ENCODE peak calls at places on chromosome 6, in five cellular contexts. Q, V, U, S and T are unnamed samples.

GRCh38 chr6:157878039-157878438 is 55.0 kb downstream of the SNX9 start:
- DNase-seq in U (no peak), Q (no peak), V (no peak), S (no peak), T (no peak)

GRCh38 chr6:62808575-62809293 is 402.5 kb upstream of the FKBP1C start:
- DNase-seq in V (no peak), Q (no peak), U (peak), S (no peak), T (no peak)

GRCh38 chr6:156183678-156184077 is 593.5 kb upstream of the ARID1B start:
- DNase-seq in U (no peak), Q (no peak), S (no peak), V (no peak), T (no peak)

GRCh38 chr6:130183271-130184222 is 39.2 kb downstream of the SAMD3 start:
- DNase-seq in Q (no peak), V (no peak), S (no peak), U (no peak), T (no peak)

GRCh38 chr6:17740559-17741220 is 34.0 kb upstream of the NUP153 start:
- DNase-seq in S (no peak), Q (no peak), V (no peak), U (no peak), T (no peak)

GRCh38 chr6:78243519-78243918 is 590.7 kb downstream of the MEI4 start:
- DNase-seq in Q (no peak), V (peak), U (no peak), S (peak), T (no peak)

GRCh38 chr6:2132416-2132815 is 113.0 kb downstream of the GMDS start:
- DNase-seq in Q (no peak), U (no peak), S (peak), V (no peak), T (no peak)

GRCh38 chr6:41939091-41939847 is 2.3 kb downstream of the CCND3 start:
- DNase-seq in S (peak), Q (no peak), U (peak), V (peak), T (peak)

GRCh38 chr6:96898241-96898851 is 655 bp upstream of the NDUFAF4 start:
- DNase-seq in U (no peak), V (no peak), S (peak), Q (no peak), T (peak)

GRCh38 chr6:73965408-73966145 is 269.6 kb downstream of the CD109 start:
- DNase-seq in V (no peak), S (no peak), U (no peak), Q (no peak), T (no peak)

GRCh38 chr6:130766239-130767144 is 60.7 kb upstream of the SMLR1 start:
- DNase-seq in U (no peak), V (no peak), Q (no peak), S (peak), T (no peak)

GRCh38 chr6:56914791-56915658 is 39.9 kb upstream of the BEND6 start:
- DNase-seq in V (no peak), U (no peak), Q (no peak), S (no peak), T (peak)

GRCh38 chr6:15148356-15149058 is 97.4 kb upstream of the JARID2 start:
- DNase-seq in U (no peak), V (peak), S (peak), Q (no peak), T (no peak)

GRCh38 chr6:162260024-162260423 is 467.5 kb downstream of the PRKN start:
- DNase-seq in U (no peak), V (no peak), S (no peak), Q (no peak), T (no peak)

GRCh38 chr6:160730911-160731310 is 28.9 kb downstream of the PLG start:
- DNase-seq in U (no peak), S (no peak), V (no peak), Q (no peak), T (no peak)

GRCh38 chr6:166112580-166112979 is 55.1 kb downstream of the TBXT start:
- DNase-seq in Q (no peak), V (no peak), S (peak), U (no peak), T (no peak)

GRCh38 chr6:53532061-53532797 is 12.7 kb downstream of the GCLC start:
- DNase-seq in U (no peak), V (no peak), S (no peak), Q (no peak), T (peak)

GRCh38 chr6:52144196-52145076 is 41.7 kb upstream of the IL17A start:
- DNase-seq in Q (no peak), V (no peak), S (no peak), U (no peak), T (no peak)

GRCh38 chr6:3357669-3358068 is 98.9 kb downstream of the PSMG4 start:
- DNase-seq in Q (no peak), S (no peak), U (no peak), V (no peak), T (no peak)

GRCh38 chr6:119676230-119676629 is 326.7 kb upstream of the MAN1A1 start:
- DNase-seq in S (no peak), V (no peak), U (no peak), Q (no peak), T (no peak)

GRCh38 chr6:35077006-35077712 is 64.0 kb downstream of the TCP11 start:
- DNase-seq in V (peak), U (no peak), Q (no peak), S (no peak), T (no peak)

GRCh38 chr6:37487891-37488290 is 11.8 kb downstream of the CCDC167 start:
- DNase-seq in Q (no peak), S (no peak), U (no peak), V (no peak), T (no peak)

GRCh38 chr6:53279301-53279700 is 69.4 kb downstream of the ELOVL5 start:
- DNase-seq in U (no peak), S (no peak), V (no peak), Q (no peak), T (no peak)

GRCh38 chr6:163352011-163352685 is 62.4 kb upstream of the QKI start:
- DNase-seq in S (no peak), Q (no peak), U (no peak), V (no peak), T (no peak)

GRCh38 chr6:76708641-76709331 is 636.3 kb upstream of the IMPG1 start:
- DNase-seq in S (no peak), U (no peak), V (no peak), Q (no peak), T (no peak)

GRCh38 chr6:139515511-139515910 is 141.1 kb upstream of the CITED2 start:
- DNase-seq in S (peak), V (no peak), U (no peak), Q (no peak), T (no peak)

GRCh38 chr6:116254297-116254724 is 436 bp upstream of the TSPYL4 start:
- DNase-seq in V (no peak), Q (no peak), S (no peak), U (no peak), T (no peak)

GRCh38 chr6:116253505-116254296 is at the start of gene TSPYL4:
- DNase-seq in S (peak), U (peak), Q (peak), V (peak), T (peak)

GRCh38 chr6:116256694-116257093 is 2.8 kb upstream of the TSPYL4 start:
- DNase-seq in S (no peak), V (no peak), Q (no peak), U (no peak), T (no peak)

GRCh38 chr6:116253188-116253504 is 729 bp downstream of the TSPYL4 start:
- DNase-seq in U (no peak), V (no peak), S (no peak), Q (no peak), T (no peak)

DNA sequence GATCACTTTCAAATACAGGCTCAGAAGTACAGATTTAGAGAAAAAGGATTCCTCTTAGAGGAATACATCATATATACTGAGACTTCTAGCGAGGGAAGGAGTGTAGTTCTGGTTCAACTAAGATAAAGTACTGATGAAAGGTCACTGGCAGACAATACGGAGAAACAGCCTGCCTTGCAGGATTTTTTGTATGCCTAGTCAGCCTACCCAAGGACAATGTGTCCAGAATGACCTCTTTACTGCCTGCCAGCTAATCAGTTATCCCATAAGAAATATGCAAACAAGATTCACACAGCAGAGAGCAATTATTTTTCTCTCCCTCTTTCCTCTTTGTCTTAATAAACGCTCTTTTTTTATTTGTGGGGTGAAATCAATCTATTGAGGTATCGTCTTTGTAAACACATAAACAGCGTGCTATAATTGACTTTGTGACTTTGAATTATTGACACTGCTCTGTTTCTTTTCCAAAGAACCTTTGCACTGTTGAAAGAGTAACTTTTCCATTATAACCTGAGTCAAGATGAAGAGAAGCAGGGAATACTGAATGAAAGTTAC is 1.4 kb upstream of the TSPYL4 start:
- DNase-seq in Q (no peak), U (no peak), S (no peak), V (no peak), T (peak)
- TF ChIP-seq POLR2A in Q (no peak), U (no peak), S (no peak), V (no peak), T (no peak)

GRCh38 chr6:26022166-26022510 is 59.5 kb downstream of the TRIM38 start:
- DNase-seq in V (no peak), S (peak), Q (peak), U (peak), T (peak)
- TF ChIP-seq POLR2A in V (no peak), S (no peak), Q (no peak), U (no peak), T (no peak)

GRCh38 chr6:89145962-89146747 is at the start of gene PM20D2:
- DNase-seq in Q (no peak), V (peak), S (peak), U (peak), T (peak)
- TF ChIP-seq POLR2A in Q (peak), V (no peak), S (no peak), U (peak), T (no peak)

GRCh38 chr6:32178547-32179440 is 589 bp downstream of the RNF5 start:
- DNase-seq in S (no peak), V (no peak), U (no peak), Q (no peak), T (no peak)
- TF ChIP-seq POLR2A in S (peak), V (no peak), U (no peak), Q (peak), T (no peak)

DNA sequence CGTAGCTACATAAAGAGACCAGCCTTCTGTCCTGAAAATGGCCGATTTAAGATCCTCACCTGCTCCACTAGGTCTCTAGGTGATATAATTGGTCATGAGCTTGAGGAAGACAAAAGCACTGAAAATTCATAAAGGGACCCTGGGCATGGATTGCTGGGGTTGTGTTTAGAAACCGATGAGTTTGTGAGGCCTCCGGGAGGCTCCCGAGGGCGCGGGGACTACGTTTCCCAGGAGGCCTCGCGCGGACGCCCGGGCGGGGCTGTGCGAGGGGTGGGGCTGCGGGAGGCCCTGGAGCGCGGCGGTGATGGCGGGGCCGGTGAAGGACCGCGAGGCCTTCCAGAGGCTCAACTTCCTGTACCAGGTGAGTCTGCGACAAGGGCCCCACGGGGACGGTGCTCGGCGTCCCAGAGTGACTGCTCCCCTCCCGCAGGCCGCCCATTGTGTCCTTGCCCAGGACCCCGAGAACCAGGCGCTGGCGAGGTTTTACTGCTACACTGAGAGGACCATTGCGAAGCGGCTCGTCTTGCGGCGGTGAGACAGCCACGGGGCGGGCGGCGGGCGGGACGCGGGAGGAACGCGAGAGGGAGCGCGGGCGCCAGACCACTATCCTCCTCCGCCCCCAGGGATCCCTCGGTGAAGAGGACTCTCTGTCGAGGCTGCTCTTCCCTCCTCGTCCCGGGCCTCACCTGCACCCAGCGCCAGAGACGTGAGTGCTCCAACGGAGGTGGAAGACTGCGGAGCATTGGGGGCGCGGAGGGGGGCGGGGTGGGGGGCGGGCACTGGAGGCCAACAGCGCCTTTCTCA is at the start of gene RPP21:
- DNase-seq in S (peak), U (peak), V (peak), Q (no peak), T (peak)
- TF ChIP-seq POLR2A in S (peak), U (peak), V (no peak), Q (peak), T (peak)

DNA sequence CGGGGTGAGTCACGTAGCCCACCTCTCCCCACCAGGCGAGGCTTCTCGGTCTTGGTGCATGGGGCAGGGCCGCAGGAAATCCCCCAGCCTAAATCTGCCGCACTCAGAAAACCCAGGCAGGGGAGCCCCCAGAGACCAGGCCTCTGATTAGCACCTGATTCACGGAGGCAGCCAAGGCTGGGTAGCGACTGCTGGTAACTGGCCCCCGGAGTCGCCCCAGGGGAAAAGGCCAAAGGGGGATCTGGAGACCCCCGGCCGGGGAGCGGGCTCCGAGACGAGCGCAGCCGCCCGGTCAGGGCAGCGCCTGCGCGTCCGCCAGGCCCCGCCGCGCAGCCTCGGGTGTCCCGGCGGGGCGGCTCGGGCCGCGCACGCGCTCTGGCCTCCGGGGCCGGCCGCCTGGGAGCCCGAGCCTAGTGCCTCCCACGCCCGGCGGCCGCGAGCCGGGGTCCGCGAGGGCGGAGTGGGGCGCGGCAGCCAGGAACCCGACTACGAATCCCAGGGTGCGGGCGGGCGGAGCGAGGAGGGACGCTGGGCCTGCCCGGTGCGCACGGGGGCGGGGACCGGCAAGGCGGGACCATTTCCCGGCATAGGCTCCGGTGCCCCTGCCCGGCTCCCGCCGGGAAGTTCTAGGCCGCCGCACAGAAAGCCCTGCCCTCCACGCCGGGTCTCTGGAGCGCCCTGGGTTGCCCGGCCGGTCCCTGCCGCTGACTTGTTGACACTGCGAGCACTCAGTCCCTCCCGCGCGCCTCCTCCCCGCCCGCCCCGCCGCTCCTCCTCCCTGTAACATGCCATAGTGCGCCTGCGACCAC is at the start of gene DUSP22:
- DNase-seq in Q (peak), S (peak), V (peak), U (peak), T (no peak)
- TF ChIP-seq POLR2A in Q (no peak), S (peak), V (peak), U (peak), T (peak)

GRCh38 chr6:7431594-7432390 is 42.2 kb downstream of the RIOK1 start:
- DNase-seq in V (no peak), U (no peak), S (peak), Q (no peak), T (no peak)
- TF ChIP-seq POLR2A in V (no peak), U (no peak), S (no peak), Q (no peak), T (no peak)

GRCh38 chr6:87472525-87473418 is at the start of gene SLC35A1:
- DNase-seq in U (peak), Q (peak), S (peak), V (peak), T (peak)
- TF ChIP-seq POLR2A in U (peak), Q (peak), S (peak), V (peak), T (peak)

DNA sequence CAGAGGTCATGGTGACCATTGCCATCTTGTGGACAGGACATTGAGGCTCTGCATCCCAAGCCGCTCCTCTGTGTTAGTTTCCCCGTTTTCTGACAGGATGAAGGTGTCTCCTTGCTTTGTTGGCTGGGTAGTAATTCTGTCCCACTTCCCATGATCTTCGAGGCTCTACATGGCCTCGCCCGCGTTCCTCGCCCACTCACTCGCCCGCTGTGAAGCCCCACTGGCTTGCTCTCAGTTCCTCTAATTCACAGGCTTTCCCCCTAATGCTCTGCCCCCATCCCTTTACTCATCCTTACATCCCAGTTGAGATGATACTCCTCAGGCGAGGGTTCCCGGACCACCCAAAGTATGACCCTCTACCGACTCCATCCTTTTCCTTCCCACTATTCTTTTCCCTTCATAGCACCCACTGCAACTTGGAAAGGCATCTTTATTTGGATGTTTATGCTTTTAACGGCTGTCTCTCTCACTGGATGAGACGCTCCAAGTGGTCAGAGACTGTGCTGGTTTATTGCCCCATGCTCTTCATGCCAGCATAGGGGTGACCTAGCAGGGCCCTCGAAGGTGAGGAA is 511 bp upstream of the SLC35B2 start:
- DNase-seq in V (no peak), Q (no peak), U (no peak), S (no peak), T (no peak)
- TF ChIP-seq POLR2A in V (no peak), Q (no peak), U (peak), S (no peak), T (no peak)

DNA sequence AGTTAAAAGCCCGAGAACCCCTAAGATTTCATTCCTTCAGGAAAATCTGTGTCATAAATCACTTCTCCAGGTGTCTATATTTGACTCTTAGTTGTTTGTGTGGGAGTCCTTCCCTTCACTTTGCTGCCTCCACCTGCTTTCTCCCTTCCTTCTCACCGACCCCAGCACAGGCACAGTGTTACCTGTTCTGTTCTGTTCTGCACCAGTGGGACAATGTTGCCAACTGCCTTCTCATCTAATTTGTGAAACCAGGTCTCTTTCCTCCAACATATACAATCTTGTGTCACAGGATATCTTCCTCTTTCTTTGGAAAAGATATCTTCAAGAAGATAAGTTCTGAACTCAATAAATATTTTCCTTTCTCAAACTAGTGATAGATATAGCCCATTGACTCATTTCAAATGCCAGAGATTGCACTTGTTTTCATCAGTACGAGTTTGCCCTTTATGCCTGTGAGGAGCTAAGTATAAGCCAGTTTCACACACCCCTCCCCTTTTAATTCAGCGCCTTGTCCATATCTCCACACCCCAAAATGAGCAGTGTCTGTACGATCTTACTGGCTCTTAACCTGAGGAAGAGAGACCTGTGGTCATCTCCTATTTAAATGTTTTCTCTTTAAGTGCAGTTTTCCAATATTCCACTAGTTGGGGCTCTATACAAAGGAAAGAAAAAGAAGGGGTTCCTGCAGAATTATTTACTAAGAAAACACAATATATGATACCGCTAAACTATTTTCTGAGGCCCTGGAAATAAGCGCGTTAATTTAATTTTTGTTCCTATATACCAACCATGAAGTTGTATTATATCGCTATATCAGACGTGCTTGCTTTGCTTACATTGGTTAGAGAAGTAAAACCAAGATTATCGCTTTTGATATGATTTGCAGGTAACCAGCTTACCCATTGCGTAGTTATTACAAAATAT is 81.6 kb upstream of the PREP start:
- DNase-seq in S (peak), U (no peak), V (no peak), Q (no peak), T (peak)
- TF ChIP-seq POLR2A in S (peak), U (no peak), V (no peak), Q (no peak), T (no peak)